ENCODE peak calls at places on chromosomes 12 and 14, in four cellular contexts. M is ovary, J is tibial nerve, E is H1. Z is an unnamed sample.

GRCh38 chr12:113762155-113762848 is 203.8 kb downstream of the RBM19 start:
- DNase-seq in J (no peak), E (no peak), M (no peak), Z (no peak)

GRCh38 chr14:72889366-72889765 is 4.5 kb downstream of the DPF3 start:
- DNase-seq in M (no peak), E (no peak), J (no peak), Z (no peak)

GRCh38 chr12:62865090-62865489 is 69.9 kb downstream of the PPM1H start:
- DNase-seq in J (no peak), M (no peak), E (no peak), Z (no peak)

GRCh38 chr12:29023436-29024076 is 125.5 kb upstream of the FAR2 start:
- DNase-seq in E (no peak), J (no peak), M (no peak), Z (no peak)

GRCh38 chr12:69070319-69071090 is 137.5 kb upstream of the CPM start:
- DNase-seq in M (peak; percentile 52), E (peak; percentile 31), J (peak; percentile 40), Z (peak; percentile 71)

GRCh38 chr12:56040151-56040550 is 1.6 kb upstream of the RPS26 start:
- DNase-seq in E (no peak), J (no peak), M (no peak), Z (no peak)

GRCh38 chr12:57621497-57622292 is 10.5 kb downstream of the ARHGEF25 start:
- DNase-seq in E (no peak), M (peak; percentile 83), J (no peak), Z (peak; percentile 81)

GRCh38 chr12:132524405-132524804 is 34.5 kb downstream of the FBRSL1 start:
- DNase-seq in E (no peak), J (no peak), M (no peak), Z (no peak)

GRCh38 chr12:123839826-123840225 is 77.7 kb downstream of the DNAH10 start:
- DNase-seq in M (no peak), J (no peak), E (no peak), Z (no peak)

GRCh38 chr12:89344862-89345202 is 7.5 kb downstream of the DUSP6 start:
- DNase-seq in E (no peak), J (no peak), M (no peak), Z (no peak)
- H3K27me3 ChIP-seq in E (peaks cover 1% of the 10 kb centered on the region), J (no peaks in the 10 kb centered on the region), M (no peaks in the 10 kb centered on the region), Z (no peaks in the 10 kb centered on the region)

GRCh38 chr14:50828738-50829471 is 2.1 kb downstream of the NIN start:
- DNase-seq in M (no peak), E (no peak), J (no peak), Z (no peak)
- TF ChIP-seq EP300 in M (no peak), E (no peak), J (no peak), Z (no peak)

GRCh38 chr12:49334226-49334625 is 2.8 kb downstream of the C1QL4 start:
- DNase-seq in E (no peak), J (no peak), M (no peak), Z (peak; percentile 24)

GRCh38 chr12:49335118-49335954 is 1.7 kb downstream of the C1QL4 start:
- DNase-seq in J (no peak), M (no peak), E (no peak), Z (peak; percentile 42)

GRCh38 chr12:49336645-49337584 is at the start of gene C1QL4:
- DNase-seq in J (peak; percentile 60), M (peak; percentile 89), E (no peak), Z (peak; percentile 85)

GRCh38 chr12:49334681-49335080 is 2.3 kb downstream of the C1QL4 start:
- DNase-seq in E (no peak), J (no peak), M (no peak), Z (peak; percentile 56)

DNA sequence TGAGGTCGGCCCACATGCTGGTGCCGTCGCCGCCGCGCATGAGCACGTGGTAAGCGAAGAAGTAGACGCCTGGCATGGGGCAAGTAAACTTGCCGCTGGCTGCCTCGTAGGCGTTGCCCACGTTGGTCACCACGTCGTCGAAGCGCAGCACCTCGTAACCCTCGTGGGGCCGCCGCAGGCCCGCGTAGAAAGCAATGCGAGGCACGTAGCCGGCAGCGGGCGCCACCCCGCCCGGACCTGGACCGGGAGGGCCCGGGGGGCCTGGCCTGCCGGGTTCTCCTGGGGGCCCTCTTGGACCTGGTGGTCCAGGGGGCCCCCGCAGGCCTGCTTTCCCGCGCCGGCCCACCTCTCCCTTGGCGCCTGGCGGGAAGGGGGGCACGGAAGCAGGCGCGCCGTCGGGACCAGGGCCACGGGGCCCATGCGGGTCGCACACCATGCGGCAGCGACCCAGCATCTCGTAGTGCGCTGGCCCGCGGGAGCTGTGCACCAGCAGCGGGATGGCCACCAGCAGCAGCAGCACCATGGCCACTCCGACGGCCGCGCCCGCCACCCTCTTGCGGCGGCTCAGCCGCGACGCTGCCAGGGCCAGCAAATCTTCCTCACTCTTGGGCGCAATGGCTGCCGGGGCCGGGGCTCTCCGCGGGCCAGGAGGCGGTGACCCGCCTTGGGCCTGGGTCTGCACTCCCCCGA is 888 bp downstream of the C1QL4 start:
- DNase-seq in M (no peak), J (no peak), E (no peak), Z (peak; percentile 58)
- H3K27me3 ChIP-seq in M (no peaks in the 10 kb centered on the region), J (peaks cover 4% of the 10 kb centered on the region), E (peaks cover 67% of the 10 kb centered on the region), Z (peaks cover 63% of the 10 kb centered on the region)

GRCh38 chr14:68676511-68676943 is 116.3 kb downstream of the ZFP36L1 start:
- DNase-seq in E (no peak), J (no peak), M (no peak), Z (peak; percentile 64)
- TF ChIP-seq EP300 in E (no peak), J (no peak), M (no peak), Z (no peak)

GRCh38 chr14:79989990-79990389 is 221.3 kb downstream of the DIO2 start:
- DNase-seq in M (no peak), E (no peak), J (no peak), Z (no peak)

GRCh38 chr14:79997509-79998210 is 213.6 kb downstream of the DIO2 start:
- DNase-seq in E (no peak), M (no peak), J (no peak), Z (no peak)

DNA sequence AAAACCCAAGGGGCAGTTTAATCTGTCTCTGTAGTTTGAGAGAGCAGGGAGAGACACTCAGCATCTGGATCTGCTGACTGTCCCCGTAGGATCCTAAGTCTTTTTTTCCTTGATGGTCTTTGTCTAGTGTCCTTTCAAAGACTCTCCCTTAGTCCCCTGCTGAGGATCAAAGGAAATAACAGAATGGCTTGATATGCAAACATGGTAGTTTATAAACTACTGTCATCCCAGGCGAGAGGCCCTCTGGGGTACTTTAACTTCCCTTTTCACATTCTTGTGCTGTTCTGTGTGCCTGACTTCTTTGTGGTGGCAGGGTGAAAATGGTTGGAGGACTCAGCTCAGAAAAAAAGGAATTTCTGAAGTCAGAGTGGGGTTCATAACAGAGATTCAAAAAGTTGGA is 218.5 kb downstream of the DIO2 start:
- DNase-seq in J (no peak), E (peak; percentile 7), M (no peak), Z (no peak)
- H3K27me3 ChIP-seq in J (no peaks in the 10 kb centered on the region), E (peaks cover 41% of the 10 kb centered on the region), M (no peaks in the 10 kb centered on the region), Z (no peaks in the 10 kb centered on the region)

GRCh38 chr12:30105505-30105904 is 321.8 kb upstream of the TMTC1 start:
- DNase-seq in J (no peak), M (no peak), E (no peak), Z (no peak)
- TF ChIP-seq EP300 in J (no peak), M (no peak), E (no peak), Z (no peak)

Z was measured in sigmoid colon.